ENCODE peak calls at places on chromosomes 16 and 17, in nine cellular contexts. Z, G, V, K, E, J, U, D and F are unnamed samples.

GRCh38 chr16:30028438-30029093 is 2.5 kb downstream of the TLCD3B start:
- DNase-seq in V (peak; percentile 79), Z (no peak), E (no peak), D (no peak), G (no peak), U (peak; percentile 33), K (no peak), J (no peak), F (no peak)

GRCh38 chr17:62882878-62883277 is 74.8 kb upstream of the MARCHF10 start:
- DNase-seq in V (no peak), E (no peak), G (no peak), Z (no peak), U (peak; percentile 54), J (peak; percentile 86), K (no peak), D (no peak), F (peak; percentile 8)

GRCh38 chr17:5680766-5681165 is 96.5 kb upstream of the NLRP1 start:
- DNase-seq in J (no peak), K (no peak), G (no peak), E (no peak), U (no peak), D (no peak), V (no peak), Z (no peak), F (no peak)

GRCh38 chr17:41836550-41837196 is 641 bp upstream of the NT5C3B start:
- DNase-seq in V (no peak), J (no peak), G (no peak), Z (no peak), K (no peak), D (no peak), E (no peak), U (peak; percentile 23), F (no peak)

GRCh38 chr17:60151355-60151754 is 1.6 kb downstream of the CA4 start:
- DNase-seq in E (no peak), Z (no peak), U (no peak), J (no peak), D (no peak), G (no peak), V (no peak), K (no peak), F (no peak)

GRCh38 chr17:75262112-75262606 is 480 bp downstream of the MRPS7 start:
- DNase-seq in J (no peak), G (no peak), D (no peak), K (no peak), U (no peak), E (peak; percentile 35), V (peak; percentile 73), Z (no peak), F (no peak)

GRCh38 chr16:25030420-25031131 is 15.4 kb upstream of the ARHGAP17 start:
- DNase-seq in K (no peak), J (no peak), G (no peak), Z (no peak), D (no peak), V (no peak), E (no peak), U (no peak), F (no peak)

GRCh38 chr16:10045291-10045775 is 136.9 kb downstream of the GRIN2A start:
- DNase-seq in G (no peak), J (no peak), U (no peak), Z (no peak), D (no peak), K (no peak), E (no peak), V (no peak), F (no peak)

GRCh38 chr16:72848759-72849664 is 198.9 kb downstream of the ZFHX3 start:
- DNase-seq in G (peak; percentile 94), K (peak; percentile 97), V (peak; percentile 90), Z (peak; percentile 69), J (peak; percentile 87), U (peak; percentile 95), D (peak; percentile 86), E (peak; percentile 76), F (no peak)

GRCh38 chr17:60641810-60642220 is 35.8 kb upstream of the BCAS3 start:
- DNase-seq in D (peak; percentile 43), E (peak; percentile 72), G (peak; percentile 78), V (no peak), U (peak; percentile 84), K (peak; percentile 74), Z (peak; percentile 76), J (peak; percentile 83), F (no peak)

GRCh38 chr17:65561394-65562205 is at the start of gene AXIN2:
- DNase-seq in Z (peak; percentile 89), V (peak; percentile 98), G (peak; percentile 95), D (peak; percentile 89), U (peak; percentile 96), J (peak; percentile 84), E (peak; percentile 45), K (peak; percentile 94), F (no peak)

GRCh38 chr16:54174201-54174600 is 112.4 kb downstream of the IRX3 start:
- DNase-seq in Z (no peak), D (no peak), V (no peak), U (no peak), J (no peak), E (no peak), G (no peak), K (no peak), F (no peak)

GRCh38 chr16:83715217-83715920 is 92.4 kb upstream of the HSBP1 start:
- DNase-seq in J (no peak), D (peak; percentile 44), U (no peak), V (peak; percentile 18), K (peak; percentile 76), G (no peak), Z (no peak), E (no peak), F (no peak)
- TF ChIP-seq CTCF in J (no peak), D (no peak), U (no peak), V (no peak), K (no peak), G (no peak), Z (no peak), E (no peak), F (no peak)

GRCh38 chr16:88698694-88699045 is 7.5 kb downstream of the RNF166 start:
- DNase-seq in E (no peak), Z (no peak), D (no peak), K (no peak), G (no peak), U (no peak), V (peak; percentile 78), J (no peak), F (no peak)

GRCh38 chr16:88700636-88701482 is 5.3 kb downstream of the RNF166 start:
- DNase-seq in E (peak; percentile 40), Z (peak; percentile 59), D (peak; percentile 46), U (peak; percentile 75), G (peak; percentile 92), J (peak; percentile 76), V (peak; percentile 94), K (peak; percentile 93), F (no peak)

GRCh38 chr16:88701541-88702363 is 4.5 kb downstream of the RNF166 start:
- DNase-seq in V (peak; percentile 75), K (no peak), J (no peak), U (no peak), Z (no peak), D (no peak), E (no peak), G (no peak), F (no peak)

GRCh38 chr16:88699180-88699579 is 7.0 kb downstream of the RNF166 start:
- DNase-seq in J (no peak), E (no peak), Z (no peak), K (no peak), G (no peak), D (no peak), V (peak; percentile 81), U (no peak), F (no peak)

GRCh38 chr16:88700322-88700635 is 5.9 kb downstream of the RNF166 start:
- DNase-seq in D (no peak), Z (no peak), V (no peak), E (no peak), U (no peak), K (no peak), J (no peak), G (no peak), F (no peak)
- H3K4me3 ChIP-seq in D (no peak overlapping the region), Z (no peak overlapping the region), V (peak overlapping the region; percentile 98), E (no peak overlapping the region), U (no peak overlapping the region), K (no peak overlapping the region), J (no peak overlapping the region), G (no peak overlapping the region), F (no peak overlapping the region)

GRCh38 chr17:80948961-80949450 is 42.6 kb upstream of the CHMP6 start:
- DNase-seq in E (no peak), J (no peak), D (no peak), Z (no peak), U (no peak), G (peak; percentile 59), V (peak; percentile 59), K (peak; percentile 62), F (no peak)

GRCh38 chr17:80950466-80951120 is 41.0 kb upstream of the CHMP6 start:
- DNase-seq in J (no peak), G (no peak), E (no peak), Z (no peak), D (no peak), V (peak; percentile 40), K (peak; percentile 46), U (no peak), F (no peak)

GRCh38 chr17:80951121-80952090 is 40.2 kb upstream of the CHMP6 start:
- DNase-seq in G (peak; percentile 60), E (no peak), J (no peak), Z (no peak), K (peak; percentile 54), V (peak; percentile 59), D (no peak), U (no peak), F (no peak)

GRCh38 chr17:80948091-80948960 is 43.3 kb upstream of the CHMP6 start:
- DNase-seq in Z (no peak), U (no peak), J (no peak), V (peak; percentile 78), G (peak; percentile 62), K (no peak), D (no peak), E (no peak), F (no peak)

GRCh38 chr17:80949451-80950421 is 41.9 kb upstream of the CHMP6 start:
- DNase-seq in Z (no peak), G (peak; percentile 62), U (no peak), J (no peak), K (peak; percentile 62), D (no peak), E (no peak), V (peak; percentile 77), F (no peak)
- TF ChIP-seq CTCF in Z (no peak), G (no peak), U (no peak), J (no peak), K (no peak), D (no peak), E (no peak), V (no peak), F (no peak)

DNA sequence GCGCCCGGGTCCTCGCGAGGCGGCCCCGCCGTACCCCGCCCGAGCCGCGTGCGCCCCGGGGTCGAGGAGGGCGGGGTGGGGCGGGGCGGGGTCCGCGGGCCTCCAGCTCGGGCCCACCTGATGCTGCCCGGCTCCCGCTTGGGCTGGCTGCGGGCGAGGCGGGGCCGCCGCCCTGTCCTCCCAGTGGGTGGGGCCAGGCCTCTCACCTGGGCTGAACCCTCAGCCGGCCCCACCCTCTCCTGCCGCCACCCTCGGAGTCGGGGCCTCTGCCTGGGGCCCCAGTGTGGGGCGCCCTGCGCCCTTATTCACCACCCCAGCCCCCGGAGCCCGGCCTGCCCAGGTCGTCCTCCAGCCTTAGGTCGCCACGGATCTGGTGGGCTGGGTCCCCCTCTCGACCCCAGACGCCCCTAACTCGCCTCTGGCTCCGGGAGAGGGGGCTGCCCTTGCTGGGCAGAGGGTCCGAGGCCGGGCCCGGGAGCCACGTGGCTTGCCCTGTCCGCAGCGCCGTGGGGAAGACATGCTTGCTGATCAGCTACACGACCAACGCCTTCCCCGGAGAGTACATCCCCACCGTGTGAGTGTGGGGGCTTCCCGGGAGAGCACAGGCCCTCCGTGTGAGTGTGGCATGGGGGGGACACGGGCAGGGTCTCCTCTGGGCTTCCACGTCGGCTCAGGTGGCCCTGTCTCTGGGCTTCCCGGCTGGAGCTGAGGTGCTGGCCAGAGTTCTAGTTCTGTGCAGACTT is 578 bp downstream of the RAC3 start:
- DNase-seq in E (peak; percentile 25), D (peak; percentile 63), V (peak; percentile 88), K (no peak), J (no peak), U (no peak), G (no peak), Z (no peak), F (no peak)
- H3K4me3 ChIP-seq in E (peak overlapping the region; percentile 51), D (peak overlapping the region; percentile 47), V (peak overlapping the region; percentile 47), K (peak overlapping the region; percentile 14), J (peak overlapping the region; percentile 42), U (peak overlapping the region; percentile 42), G (peak overlapping the region; percentile 58), Z (peak overlapping the region; percentile 54), F (peak overlapping the region; percentile 7)